ENCODE peak calls at places on chromosomes 6 and 20, in eight cellular contexts. L is astrocyte of the cerebellum; Q is stimulated activated CD4-positive, alpha-beta T cell treated with anti-CD3 and anti-CD28 coated beads, Interleukin-15, amount 100 ng/mL, for 1 hour; C is ACHN; P is GM06990; B is T-helper 2 cell; J is T-cell; G is CD8-positive, alpha-beta memory T cell. O is an unnamed sample.

GRCh38 chr6:14292119-14292518 is 174.5 kb downstream of the CD83 start:
- DNase-seq in L (no peak), Q (no peak), C (no peak), P (no peak), B (no peak), J (no peak), G (no peak), O (no peak)

GRCh38 chr6:168371635-168371988 is 52.0 kb upstream of the DACT2 start:
- DNase-seq in L (no peak), Q (no peak), C (no peak), P (no peak), B (no peak), J (no peak), G (no peak), O (no peak)

GRCh38 chr6:135393289-135393688 is 104.3 kb downstream of the AHI1 start:
- DNase-seq in L (no peak), Q (no peak), C (no peak), P (no peak), B (no peak), J (no peak), G (no peak), O (no peak)

GRCh38 chr6:158819213-158819976 is at the start of gene EZR:
- DNase-seq in L (no peak), Q (peak; percentile 82), C (peak; percentile 87), P (peak; percentile 96), B (peak; percentile 76), J (peak; percentile 79), G (peak; percentile 84), O (no peak)

GRCh38 chr20:12531626-12532025 is 477.1 kb upstream of the SPTLC3 start:
- DNase-seq in L (no peak), Q (no peak), C (no peak), P (no peak), B (no peak), J (no peak), G (no peak), O (no peak)

GRCh38 chr6:14889172-14889571 is 356.7 kb upstream of the JARID2 start:
- DNase-seq in L (no peak), Q (no peak), C (no peak), P (no peak), B (no peak), J (no peak), G (no peak), O (no peak)

GRCh38 chr20:7291319-7291943 is 523.9 kb downstream of the BMP2 start:
- DNase-seq in L (no peak), Q (no peak), C (no peak), P (no peak), B (no peak), J (no peak), G (no peak), O (no peak)

GRCh38 chr6:56541736-56542366 is 100.8 kb downstream of the DST start:
- DNase-seq in L (no peak), Q (no peak), C (no peak), P (peak; percentile 15), B (no peak), J (no peak), G (no peak), O (no peak)

GRCh38 chr20:6623989-6624388 is 143.5 kb upstream of the BMP2 start:
- DNase-seq in L (no peak), Q (no peak), C (no peak), P (no peak), B (no peak), J (no peak), G (no peak), O (no peak)

O was measured in AG09319.